ENCODE peak calls at places on chromosomes 3 and 15, in seven cellular contexts. T is H9, K is IMR-90, S is mesenchymal stem cell, J is mesendoderm, P is H1, E is trophoblast cell. L is an unnamed sample.

GRCh38 chr3:27467545-27467944 is 16.6 kb downstream of the SLC4A7 start:
- DNase-seq in P (no peak), K (peak), J (peak), S (peak), T (no peak), E (peak), L (no peak)

GRCh38 chr3:149247929-149248691 is 26.5 kb upstream of the CP start:
- DNase-seq in T (no peak), S (peak), P (no peak), E (peak), K (peak), J (peak), L (no peak)

GRCh38 chr3:138195491-138195890 is 8.4 kb downstream of the ARMC8 start:
- DNase-seq in P (no peak), S (no peak), T (no peak), K (no peak), J (no peak), E (no peak), L (no peak)

GRCh38 chr15:75713338-75713895 is 769 bp upstream of the CSPG4 start:
- DNase-seq in S (peak), J (peak), E (no peak), P (no peak), K (peak), T (peak), L (no peak)

GRCh38 chr3:189548053-189548452 is 83.1 kb upstream of the TP63 start:
- DNase-seq in J (no peak), E (no peak), K (no peak), T (no peak), S (no peak), P (no peak), L (no peak)

GRCh38 chr3:73068419-73068818 is 7.0 kb downstream of the EBLN2 start:
- DNase-seq in K (no peak), T (no peak), J (no peak), E (peak), S (no peak), P (no peak), L (no peak)

GRCh38 chr3:173217127-173217526 is 76.1 kb upstream of the SPATA16 start:
- DNase-seq in J (peak), K (peak), P (no peak), T (no peak), E (no peak), S (peak), L (no peak)

GRCh38 chr3:25687742-25688141 is 23.0 kb upstream of the TOP2B start:
- DNase-seq in T (no peak), J (no peak), E (no peak), S (no peak), P (no peak), K (no peak), L (no peak)

GRCh38 chr15:101723161-101723873 is 956 bp downstream of the TARS3 start:
- DNase-seq in J (no peak), S (peak), K (peak), E (no peak), P (no peak), T (no peak), L (no peak)

GRCh38 chr3:115388166-115388565 is 235.1 kb upstream of the GAP43 start:
- DNase-seq in K (peak), J (no peak), T (no peak), P (no peak), S (peak), E (no peak), L (no peak)

GRCh38 chr3:170078620-170079281 is 41.0 kb downstream of the GPR160 start:
- DNase-seq in K (no peak), P (no peak), J (peak), T (no peak), S (no peak), E (peak), L (no peak)

GRCh38 chr3:30112904-30113484 is 493.4 kb upstream of the TGFBR2 start:
- DNase-seq in K (peak), E (peak), J (peak), P (no peak), T (no peak), S (peak), L (peak)

GRCh38 chr3:174132421-174133042 is 726.6 kb upstream of the NAALADL2 start:
- DNase-seq in P (no peak), K (peak), J (no peak), E (no peak), S (peak), T (no peak), L (no peak)

GRCh38 chr3:12727937-12728336 is 31.1 kb downstream of the TMEM40 start:
- DNase-seq in J (no peak), E (no peak), T (no peak), S (no peak), K (no peak), P (no peak), L (no peak)

GRCh38 chr3:58668247-58668646 is 1.7 kb upstream of the FAM3D start:
- DNase-seq in K (no peak), E (no peak), S (no peak), P (no peak), J (no peak), T (no peak), L (no peak)

GRCh38 chr3:192957441-192957951 is 39.8 kb upstream of the MB21D2 start:
- DNase-seq in K (peak), J (no peak), T (no peak), E (peak), P (no peak), S (peak), L (no peak)

GRCh38 chr15:31032959-31033358 is 41.5 kb upstream of the MTMR10 start:
- DNase-seq in S (peak), P (no peak), E (no peak), T (no peak), K (peak), J (no peak), L (no peak)

GRCh38 chr15:99474981-99475753 is 90.6 kb upstream of the MEF2A start:
- DNase-seq in J (no peak), S (peak), E (no peak), P (no peak), T (no peak), K (no peak), L (no peak)

GRCh38 chr3:196991581-196992460 is 23.2 kb upstream of the PIGZ start:
- DNase-seq in P (peak), S (no peak), K (no peak), J (no peak), E (no peak), T (peak), L (no peak)

GRCh38 chr15:84740691-84741090 is 7.7 kb upstream of the ZNF592 start:
- DNase-seq in T (no peak), P (no peak), J (no peak), K (no peak), S (no peak), E (no peak), L (no peak)

GRCh38 chr3:161946443-161946960 is 449.9 kb downstream of the OTOL1 start:
- DNase-seq in P (no peak), E (no peak), S (no peak), J (peak), K (no peak), T (no peak), L (no peak)

GRCh38 chr3:124586126-124587052 is 143.9 kb upstream of the UMPS start:
- DNase-seq in P (peak), T (peak), J (peak), K (no peak), E (no peak), S (peak), L (no peak)

GRCh38 chr15:38479286-38479685 is 25.4 kb downstream of the FAM98B start:
- DNase-seq in S (no peak), K (peak), T (no peak), E (no peak), P (no peak), J (no peak), L (no peak)

GRCh38 chr3:29478671-29479070 is 197.8 kb downstream of the RBMS3 start:
- DNase-seq in T (no peak), P (no peak), S (no peak), K (peak), E (peak), J (no peak), L (no peak)

GRCh38 chr15:42020713-42021273 is at the start of gene PLA2G4E:
- DNase-seq in T (no peak), J (no peak), S (no peak), K (no peak), P (no peak), E (no peak), L (no peak)

GRCh38 chr3:172104471-172105072 is 65.2 kb downstream of the FNDC3B start:
- DNase-seq in J (peak), K (no peak), S (no peak), T (peak), P (no peak), E (no peak), L (peak)

GRCh38 chr15:93486407-93487117 is 397.6 kb upstream of the RGMA start:
- DNase-seq in E (no peak), J (no peak), P (no peak), T (no peak), K (no peak), S (no peak), L (no peak)

GRCh38 chr3:62363275-62363674 is 10.1 kb downstream of the FEZF2 start:
- DNase-seq in J (no peak), S (no peak), E (no peak), T (no peak), K (no peak), P (no peak), L (no peak)

GRCh38 chr3:72411102-72411501 is 437.1 kb downstream of the SHQ1 start:
- DNase-seq in E (no peak), T (no peak), J (no peak), S (peak), K (peak), P (no peak), L (no peak)

GRCh38 chr3:52529376-52530333 is 4.0 kb downstream of the NT5DC2 start:
- DNase-seq in K (peak), S (no peak), J (no peak), T (no peak), E (no peak), P (no peak), L (no peak)

GRCh38 chr15:44096596-44096995 is 98.5 kb downstream of the FRMD5 start:
- DNase-seq in K (no peak), J (no peak), T (no peak), P (no peak), E (no peak), S (no peak), L (no peak)

GRCh38 chr3:179542375-179542774 is 20.4 kb upstream of the ACTL6A start:
- DNase-seq in E (no peak), K (no peak), J (no peak), S (no peak), P (no peak), T (no peak), L (no peak)

GRCh38 chr3:179551383-179551782 is 11.3 kb upstream of the ACTL6A start:
- DNase-seq in T (no peak), K (peak), S (no peak), E (no peak), P (no peak), J (no peak), L (no peak)

GRCh38 chr3:179541596-179541995 is 21.1 kb upstream of the ACTL6A start:
- DNase-seq in K (no peak), E (no peak), P (no peak), S (no peak), T (no peak), J (no peak), L (no peak)

GRCh38 chr3:179544981-179545645 is 17.6 kb upstream of the ACTL6A start:
- DNase-seq in T (no peak), E (no peak), J (no peak), P (no peak), S (peak), K (peak), L (no peak)

GRCh38 chr3:179546814-179547241 is 15.9 kb upstream of the ACTL6A start:
- DNase-seq in J (peak), K (no peak), S (no peak), E (peak), T (peak), P (no peak), L (no peak)
- H2BK120ac ChIP-seq in J (no peak), K (no peak), S (no peak), E (no peak), T (no peak), P (no peak), L (no peak)

DNA sequence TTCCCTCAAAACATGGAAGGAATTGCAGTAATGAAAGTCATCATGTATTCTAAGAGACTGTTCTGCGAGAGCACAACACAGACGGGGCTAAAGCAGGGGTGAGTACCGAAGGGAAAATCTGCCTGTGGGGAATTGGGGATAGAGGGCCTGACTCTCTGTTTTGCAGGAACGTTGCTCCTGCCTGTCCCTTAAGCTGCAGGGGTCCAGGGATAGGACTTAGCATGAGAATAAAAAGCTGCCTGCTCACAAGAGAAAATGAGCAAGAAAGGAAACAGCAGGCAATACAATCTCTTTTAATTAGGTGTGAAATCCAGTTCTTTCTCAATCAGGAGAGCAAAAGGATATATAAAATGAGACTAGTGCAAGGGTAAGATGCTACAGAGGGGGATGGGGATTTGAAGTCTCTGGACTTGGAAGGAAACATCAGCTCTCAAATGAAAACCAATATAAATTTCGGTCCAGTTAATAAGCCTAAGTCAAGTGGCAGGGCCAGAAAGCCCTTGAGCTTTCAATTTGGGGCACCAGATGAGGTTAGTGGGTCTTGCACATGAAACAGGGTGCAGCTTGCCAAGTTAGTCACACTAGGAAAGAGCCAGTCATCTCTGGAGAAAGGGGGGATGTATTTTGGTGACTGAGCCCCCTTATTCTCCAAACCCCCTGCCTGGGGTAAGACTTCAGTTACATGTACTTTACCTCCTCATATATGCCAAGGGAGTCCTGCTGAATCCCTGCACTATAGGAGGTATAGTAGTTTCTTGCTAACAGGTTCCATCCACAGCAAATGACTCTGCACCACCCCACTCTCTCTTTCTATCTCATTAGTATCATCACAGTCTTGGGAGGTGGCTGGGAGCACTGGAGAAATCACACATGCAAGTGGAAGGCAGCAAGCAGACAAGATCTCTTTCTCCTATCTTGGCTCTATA is 62.5 kb downstream of the TIGIT start:
- DNase-seq in P (no peak), J (peak), T (peak), E (no peak), K (no peak), S (no peak), L (peak)
- H2BK120ac ChIP-seq in P (peak), J (no peak), T (no peak), E (no peak), K (no peak), S (no peak), L (peak)

GRCh38 chr15:90019611-90020010 is 18.5 kb downstream of the ZNF710 start:
- DNase-seq in P (no peak), K (no peak), E (no peak), S (no peak), T (no peak), J (no peak), L (no peak)

GRCh38 chr15:90018216-90018831 is 17.2 kb downstream of the ZNF710 start:
- DNase-seq in K (no peak), S (no peak), P (no peak), J (no peak), E (no peak), T (no peak), L (no peak)

GRCh38 chr15:90013503-90013937 is 12.4 kb downstream of the ZNF710 start:
- DNase-seq in K (no peak), E (no peak), J (no peak), P (no peak), T (no peak), S (no peak), L (no peak)

GRCh38 chr15:90015749-90016148 is 14.6 kb downstream of the ZNF710 start:
- DNase-seq in K (no peak), P (no peak), E (no peak), T (no peak), J (no peak), S (no peak), L (no peak)

DNA sequence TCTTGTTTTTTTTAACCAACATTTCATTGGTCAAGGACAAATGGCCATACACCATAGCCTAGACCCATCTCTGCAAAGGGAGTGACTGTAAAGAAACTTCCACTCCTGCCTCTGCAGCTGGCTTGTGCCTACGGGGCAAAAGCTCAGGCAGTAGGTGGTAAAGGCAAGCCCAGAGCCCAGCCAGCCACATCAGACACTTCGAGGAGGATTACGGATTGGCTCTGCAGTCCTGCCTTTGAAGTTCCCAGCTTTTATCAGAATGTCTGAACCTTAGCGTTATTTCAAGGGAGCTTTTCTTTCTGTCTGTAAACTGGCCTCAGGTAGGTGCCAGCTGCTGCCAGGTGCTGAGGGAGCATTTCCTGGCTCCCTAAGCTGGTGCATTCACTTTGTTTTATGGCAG is 15.6 kb downstream of the ZNF710 start:
- DNase-seq in T (no peak), J (no peak), P (no peak), E (no peak), S (no peak), K (no peak), L (no peak)
- H2BK120ac ChIP-seq in T (no peak), J (no peak), P (no peak), E (no peak), S (no peak), K (no peak), L (no peak)

GRCh38 chr15:88658070-88658965 is 19.5 kb downstream of the ISG20 start:
- DNase-seq in P (no peak), K (no peak), J (no peak), S (no peak), E (no peak), T (no peak), L (no peak)
- H2BK120ac ChIP-seq in P (no peak), K (peak), J (no peak), S (no peak), E (no peak), T (no peak), L (no peak)

GRCh38 chr3:48688737-48689075 is 3.0 kb upstream of the NCKIPSD start:
- DNase-seq in J (no peak), S (no peak), E (no peak), K (no peak), T (no peak), P (no peak), L (no peak)
- H2BK120ac ChIP-seq in J (no peak), S (no peak), E (no peak), K (no peak), T (no peak), P (no peak), L (no peak)

GRCh38 chr3:5798809-5799208 is 611.3 kb downstream of the EDEM1 start:
- DNase-seq in J (no peak), S (peak), T (no peak), P (no peak), E (peak), K (no peak), L (no peak)
- H2BK120ac ChIP-seq in J (no peak), S (no peak), T (no peak), P (no peak), E (no peak), K (no peak), L (no peak)

GRCh38 chr15:77446840-77447390 is 26.2 kb downstream of the HMG20A start:
- DNase-seq in S (no peak), T (no peak), K (no peak), P (no peak), J (no peak), E (no peak), L (no peak)
- H2BK120ac ChIP-seq in S (no peak), T (no peak), K (no peak), P (no peak), J (no peak), E (no peak), L (no peak)

DNA sequence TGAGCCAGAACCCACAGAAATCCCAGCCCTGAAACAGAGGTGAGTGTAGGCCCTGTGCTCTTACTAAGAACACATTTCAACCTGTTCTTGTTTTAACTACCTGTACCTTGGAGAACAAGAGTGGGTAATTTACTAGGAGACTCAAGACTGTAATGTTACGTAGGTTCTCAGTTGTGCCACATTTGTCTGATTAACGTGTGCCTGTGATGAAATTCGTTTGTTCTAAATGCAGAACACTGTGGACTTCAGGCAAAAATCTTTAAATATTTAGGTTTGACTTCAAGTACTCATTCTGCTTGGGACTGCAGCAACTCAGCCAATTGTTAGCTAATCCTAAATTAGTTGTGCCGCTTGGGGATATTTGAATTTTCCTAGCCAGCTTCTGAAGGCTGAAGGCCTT is 28.3 kb downstream of the GTF2E1 start:
- DNase-seq in K (no peak), J (no peak), S (no peak), T (no peak), P (no peak), E (no peak), L (no peak)
- H2BK120ac ChIP-seq in K (no peak), J (no peak), S (no peak), T (no peak), P (no peak), E (no peak), L (no peak)

L was measured in neuronal stem cell.